ENCODE peak calls at places on chromosomes 16 and 17, in seven cellular contexts. Z is activated B cell treated with CpG ODN at 0.5 μM for 24 hours; W is CD4-positive, alpha-beta T cell; F is astrocyte of the cerebellum; T is activated CD8-positive, alpha-beta T cell treated with anti-CD3 and anti-CD28 coated beads for 36 hours; K is right lobe of liver; A is ovary. V is an unnamed sample.

GRCh38 chr17:4601326-4601725 is 17.0 kb downstream of the SMTNL2 start:
- DNase-seq in F (no peak), Z (no peak), T (no peak), K (no peak), W (no peak), A (no peak), V (no peak)

GRCh38 chr17:5898406-5898805 is 171.8 kb upstream of the WSCD1 start:
- DNase-seq in W (no peak), F (no peak), K (no peak), A (no peak), T (no peak), Z (no peak), V (no peak)

GRCh38 chr16:47970291-47970931 is 185.4 kb downstream of the ABCC12 start:
- DNase-seq in K (no peak), W (no peak), A (no peak), T (no peak), Z (no peak), F (peak), V (no peak)

GRCh38 chr17:73424571-73424970 is 112.8 kb upstream of the CDC42EP4 start:
- DNase-seq in A (no peak), Z (no peak), W (no peak), F (no peak), K (no peak), T (no peak), V (no peak)

GRCh38 chr17:79704691-79705090 is 26.1 kb upstream of the ENPP7 start:
- DNase-seq in T (no peak), A (no peak), Z (no peak), K (no peak), W (no peak), F (no peak), V (no peak)

GRCh38 chr16:48053346-48053745 is 102.4 kb downstream of the ABCC12 start:
- DNase-seq in K (no peak), T (no peak), Z (no peak), W (no peak), F (peak), A (peak), V (no peak)

GRCh38 chr16:45454-45853 is 8.0 kb downstream of the POLR3K start:
- DNase-seq in Z (no peak), K (no peak), F (no peak), W (no peak), A (no peak), T (no peak), V (no peak)

GRCh38 chr17:34638526-34639260 is 59.3 kb downstream of the TMEM132E start:
- DNase-seq in F (no peak), K (no peak), T (no peak), A (no peak), W (no peak), Z (no peak), V (no peak)

GRCh38 chr16:77298638-77299360 is 99.6 kb downstream of the SYCE1L start:
- DNase-seq in W (no peak), A (no peak), F (peak), T (no peak), Z (no peak), K (no peak), V (no peak)

GRCh38 chr16:7185689-7186088 is 147.0 kb upstream of the RBFOX1 start:
- DNase-seq in K (no peak), T (no peak), Z (no peak), W (no peak), A (no peak), F (no peak), V (no peak)

GRCh38 chr17:15213381-15214087 is 51.6 kb downstream of the PMP22 start:
- DNase-seq in W (no peak), T (peak), F (no peak), K (no peak), A (no peak), Z (no peak), V (no peak)

GRCh38 chr17:44074231-44074910 is 3.8 kb downstream of the G6PC3 start:
- DNase-seq in A (no peak), T (no peak), K (no peak), W (no peak), Z (no peak), F (no peak), V (no peak)

GRCh38 chr17:19021622-19022083 is 17.1 kb upstream of the FAM83G start:
- DNase-seq in F (no peak), T (peak), Z (no peak), K (no peak), A (no peak), W (peak), V (no peak)

GRCh38 chr17:48593126-48593829 is at the start of gene HOXB5:
- DNase-seq in F (no peak), W (no peak), Z (no peak), K (peak), T (peak), A (no peak), V (no peak)

GRCh38 chr16:83842755-83843507 is 35.2 kb downstream of the HSBP1 start:
- DNase-seq in A (no peak), Z (peak), W (no peak), F (no peak), K (no peak), T (no peak), V (no peak)

GRCh38 chr16:8716052-8716451 is 41.6 kb downstream of the ABAT start:
- DNase-seq in W (no peak), A (no peak), K (no peak), F (no peak), Z (no peak), T (no peak), V (no peak)

GRCh38 chr16:8713635-8714097 is 39.2 kb downstream of the ABAT start:
- DNase-seq in Z (no peak), K (no peak), A (no peak), W (no peak), T (no peak), F (no peak), V (no peak)

GRCh38 chr16:8716592-8716991 is 42.2 kb downstream of the ABAT start:
- DNase-seq in Z (no peak), T (no peak), W (no peak), F (no peak), K (no peak), A (no peak), V (no peak)

GRCh38 chr16:8714143-8714542 is 39.7 kb downstream of the ABAT start:
- DNase-seq in A (no peak), W (no peak), Z (no peak), F (no peak), T (no peak), K (no peak), V (no peak)

DNA sequence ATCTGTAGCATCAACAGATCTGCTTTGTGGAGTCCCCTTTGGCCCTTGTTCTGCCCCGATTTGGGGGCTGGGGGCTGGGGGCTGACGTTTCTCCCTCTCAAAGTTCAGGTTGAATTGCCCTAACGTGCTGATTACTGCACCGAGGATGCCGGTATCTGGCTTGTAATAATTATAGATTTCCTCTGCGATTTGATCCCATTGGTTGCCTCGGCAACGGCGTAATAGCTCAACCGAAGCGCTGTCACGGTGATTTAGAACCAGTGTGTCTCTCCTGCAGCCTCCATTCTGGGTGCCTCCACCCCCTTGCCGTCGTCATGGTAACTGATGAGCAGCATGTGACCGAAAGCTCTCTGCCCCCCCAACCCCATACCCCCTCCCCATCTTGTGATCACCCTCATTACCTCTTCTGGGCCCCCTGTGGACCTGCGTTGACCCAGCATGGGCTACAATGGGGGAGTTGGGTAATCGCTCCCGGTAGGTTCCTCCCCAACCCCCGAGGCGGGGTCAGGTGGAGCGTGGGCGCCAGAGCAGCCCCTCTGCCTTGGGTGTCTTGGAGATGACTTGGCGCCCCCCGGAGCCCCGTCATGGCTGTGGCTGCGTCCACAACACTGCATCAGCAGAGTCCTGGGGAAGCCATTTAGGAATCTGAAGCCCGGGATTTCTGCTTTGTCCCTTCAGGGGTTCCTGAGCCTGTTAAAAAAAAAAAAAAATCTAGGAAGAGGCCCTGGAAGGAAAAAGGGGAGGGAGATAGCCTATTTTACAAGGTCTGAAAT is 38.4 kb downstream of the ABAT start:
- DNase-seq in A (no peak), Z (no peak), W (no peak), K (no peak), T (no peak), F (no peak), V (peak)
- TF ChIP-seq CTCF in A (no peak), Z (no peak), W (no peak), K (no peak), T (no peak), F (no peak), V (no peak)

DNA sequence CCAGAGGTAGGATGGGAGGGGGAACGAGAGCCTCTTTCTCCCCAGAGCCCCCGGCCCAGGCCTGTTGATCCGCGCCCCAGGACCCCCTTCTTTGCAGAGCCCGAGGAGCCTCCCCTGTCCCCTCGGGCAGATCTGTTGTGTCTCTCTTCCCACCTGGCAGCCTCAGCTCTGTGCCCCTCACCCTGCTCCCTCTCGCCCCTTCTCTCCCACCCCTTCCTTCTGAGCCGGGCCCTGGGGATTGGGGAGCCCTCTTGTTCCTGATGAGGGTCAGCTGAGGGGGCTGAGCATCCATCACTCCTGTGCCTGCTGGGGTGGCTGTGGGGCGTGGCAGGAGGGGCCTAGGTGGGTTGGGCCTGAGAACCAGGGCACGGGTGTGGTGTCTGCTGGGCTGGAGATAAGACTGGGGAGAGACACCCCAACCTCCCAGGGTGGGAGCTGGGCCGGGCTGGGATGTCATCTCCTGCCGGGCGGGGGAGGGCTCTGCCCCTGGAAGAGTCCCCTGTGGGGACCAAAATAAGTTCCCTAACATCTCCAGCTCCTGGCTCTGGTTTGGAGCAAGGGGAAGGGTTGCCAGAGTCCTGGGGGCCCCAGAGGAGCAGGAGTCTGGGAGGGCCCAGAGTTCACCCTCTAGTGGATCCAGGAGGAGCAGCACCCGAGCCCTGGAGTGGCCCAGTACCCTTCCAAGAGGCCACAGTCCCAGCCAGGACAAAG is 65.4 kb downstream of the MRC2 start:
- DNase-seq in K (no peak), A (no peak), Z (no peak), W (no peak), F (no peak), T (peak), V (no peak)
- TF ChIP-seq CTCF in K (peak), A (peak), Z (no peak), W (no peak), F (peak), T (no peak), V (peak)

DNA sequence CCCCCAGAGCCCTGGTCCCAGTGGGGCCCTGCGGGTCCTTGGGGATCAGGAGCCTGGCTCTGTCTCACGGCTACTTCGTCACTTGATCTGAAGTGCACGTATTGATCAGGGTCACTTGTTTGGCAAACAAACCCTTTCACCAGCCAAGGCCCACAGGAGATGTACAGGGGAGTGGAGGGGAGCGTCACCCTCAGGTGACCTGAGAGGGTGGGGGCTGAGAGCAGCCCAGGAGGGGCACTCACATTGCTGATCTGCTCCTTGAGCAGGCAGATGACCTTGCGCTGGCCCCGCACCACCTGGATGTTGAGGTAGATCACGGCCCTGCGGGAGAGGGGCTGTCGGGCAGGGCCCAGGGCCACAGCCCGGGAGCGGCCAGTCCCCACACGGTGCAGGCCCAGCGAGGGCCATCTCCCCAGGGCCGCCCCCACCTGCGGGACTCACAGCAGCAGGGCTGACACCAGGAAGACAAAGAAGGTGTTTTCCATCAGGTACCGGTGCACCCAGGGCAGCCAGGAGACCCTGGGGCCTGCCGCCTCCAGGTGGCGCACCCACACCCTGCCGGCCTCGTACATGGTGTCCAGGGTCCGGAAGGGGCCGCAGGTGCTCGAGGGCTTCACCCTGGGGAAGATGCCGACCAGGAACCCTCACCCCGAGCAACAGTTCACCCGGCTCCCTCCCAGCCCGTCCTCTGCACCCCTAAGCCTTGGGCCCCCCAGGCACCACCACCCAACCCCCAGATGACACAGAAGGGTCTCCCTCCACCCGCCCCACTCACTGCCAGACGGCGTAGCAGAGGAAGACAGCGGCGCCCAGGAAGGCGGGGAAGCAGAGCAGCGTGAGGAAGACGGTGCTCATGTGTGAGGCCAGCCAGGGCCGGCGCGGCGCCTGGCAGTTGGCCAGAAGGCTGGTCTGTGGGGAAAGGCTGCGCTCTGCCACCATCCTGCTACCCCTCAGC is 11.3 kb downstream of the TMC6 start:
- DNase-seq in Z (no peak), F (no peak), A (no peak), T (peak), W (peak), K (peak), V (no peak)
- TF ChIP-seq CTCF in Z (no peak), F (peak), A (peak), T (peak), W (peak), K (peak), V (peak)

DNA sequence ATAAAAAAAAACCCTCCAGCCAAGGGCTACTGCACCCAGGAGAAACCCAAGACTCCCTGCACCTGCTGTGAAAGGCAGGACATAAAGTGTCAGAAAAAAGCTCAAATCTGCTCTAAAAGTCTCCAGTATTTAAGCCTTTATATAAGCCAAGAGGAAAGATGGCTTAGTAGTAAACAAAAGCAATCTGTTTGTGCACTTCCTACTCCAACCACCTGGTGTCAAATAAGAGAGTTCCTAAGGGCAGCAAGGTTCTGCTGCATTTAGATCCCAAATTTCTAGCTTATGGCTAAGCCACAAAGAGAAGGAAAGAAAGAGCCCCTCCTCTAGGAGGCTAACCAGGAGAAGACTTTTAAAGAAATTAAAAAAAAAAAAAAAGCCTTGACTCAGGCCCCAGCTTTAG is 20.6 kb downstream of the ACSM1 start:
- DNase-seq in F (no peak), Z (no peak), W (no peak), A (no peak), K (no peak), T (no peak), V (no peak)
- TF ChIP-seq CTCF in F (no peak), Z (no peak), W (no peak), A (no peak), K (no peak), T (no peak), V (peak)

DNA sequence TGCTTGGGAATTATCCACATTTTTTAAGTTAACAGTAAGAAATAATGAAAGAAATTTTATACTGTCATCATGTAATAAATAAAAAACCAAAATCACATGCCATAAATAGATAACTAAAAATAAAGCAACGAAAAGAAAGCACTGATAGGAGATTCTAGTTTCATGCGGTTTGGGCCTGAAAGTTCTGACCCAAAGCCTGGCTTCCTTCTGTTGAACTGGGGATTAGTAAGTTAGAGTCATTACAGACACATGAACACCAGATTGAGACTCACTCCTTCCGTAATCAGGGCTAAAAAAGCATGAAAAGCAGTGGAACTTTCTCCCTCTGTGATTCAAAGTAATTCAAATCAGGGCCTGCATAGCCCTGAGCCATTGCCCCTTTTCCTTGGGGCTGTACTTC is 13.2 kb upstream of the SLC6A2 start:
- DNase-seq in T (no peak), W (no peak), K (no peak), A (no peak), F (no peak), Z (no peak), V (no peak)
- TF ChIP-seq CTCF in T (no peak), W (no peak), K (no peak), A (no peak), F (no peak), Z (no peak), V (no peak)

GRCh38 chr17:50148226-50149098 is 2.0 kb downstream of the PPP1R9B start:
- DNase-seq in Z (peak), T (peak), A (peak), F (no peak), W (peak), K (peak), V (no peak)
- TF ChIP-seq CTCF in Z (no peak), T (no peak), A (peak), F (peak), W (no peak), K (peak), V (no peak)

GRCh38 chr16:4133897-4134372 is 17.7 kb upstream of the ADCY9 start:
- DNase-seq in Z (no peak), W (no peak), K (no peak), T (no peak), A (no peak), F (no peak), V (no peak)
- TF ChIP-seq CTCF in Z (no peak), W (no peak), K (no peak), T (no peak), A (no peak), F (no peak), V (no peak)

GRCh38 chr17:8957721-8958120 is 7.8 kb downstream of the PIK3R5 start:
- DNase-seq in Z (no peak), W (no peak), F (no peak), T (no peak), A (no peak), K (no peak), V (peak)

GRCh38 chr17:8960325-8961144 is 5.0 kb downstream of the PIK3R5 start:
- DNase-seq in K (no peak), A (no peak), T (no peak), W (no peak), F (no peak), Z (no peak), V (peak)

GRCh38 chr17:8956521-8956920 is 9.0 kb downstream of the PIK3R5 start:
- DNase-seq in T (peak), W (no peak), A (no peak), Z (no peak), F (no peak), K (no peak), V (no peak)

GRCh38 chr17:8961861-8962260 is 3.6 kb downstream of the PIK3R5 start:
- DNase-seq in A (no peak), T (no peak), Z (no peak), K (no peak), W (no peak), F (no peak), V (no peak)

DNA sequence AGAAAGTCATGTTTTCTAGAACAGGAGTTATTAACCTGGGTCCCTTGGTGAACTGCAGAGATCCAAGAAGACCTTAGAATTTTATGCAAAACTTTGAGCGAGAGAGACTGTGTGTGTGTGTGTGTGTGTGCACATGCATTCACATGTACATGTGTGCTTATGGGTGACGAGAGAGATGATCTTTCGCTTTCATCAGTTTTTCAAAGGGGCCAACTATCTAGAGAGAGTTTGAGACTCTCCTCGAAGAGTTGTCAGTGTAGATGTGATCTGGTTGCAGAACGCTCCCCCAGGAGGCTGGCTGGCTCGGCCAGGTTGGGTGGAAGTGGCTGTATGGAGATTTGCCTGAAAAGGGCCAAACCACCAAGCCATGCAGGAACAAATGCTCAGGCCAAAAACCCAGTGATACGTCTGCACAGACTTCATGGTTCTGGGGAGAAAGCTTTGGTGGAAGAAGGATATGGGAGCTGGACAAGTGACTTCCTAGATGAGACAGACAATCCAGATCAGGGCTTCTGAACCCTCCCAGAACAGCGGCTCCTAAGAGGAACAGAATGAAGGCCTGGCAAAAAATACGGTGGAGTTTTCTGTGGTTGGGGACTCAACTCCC is 6.1 kb downstream of the PIK3R5 start:
- DNase-seq in W (no peak), T (no peak), F (no peak), K (no peak), A (no peak), Z (no peak), V (peak)
- TF ChIP-seq CTCF in W (no peak), T (no peak), F (no peak), K (no peak), A (no peak), Z (no peak), V (no peak)